ENCODE peak calls at places on chromosomes 5 and 9, in four cellular contexts. N, X, L and G are unnamed samples.

GRCh38 chr5:13985736-13986418 is 41.4 kb upstream of the DNAH5 start:
- DNase-seq in N (no peak), L (peak; percentile 42), X (peak; percentile 13), G (no peak)

GRCh38 chr9:133375116-133375723 is 640 bp downstream of the SURF4 start:
- DNase-seq in N (no peak), X (no peak), L (peak; percentile 67), G (peak; percentile 47)

GRCh38 chr5:3167473-3167872 is 416.0 kb upstream of the IRX2 start:
- DNase-seq in X (no peak), N (no peak), L (no peak), G (no peak)

GRCh38 chr9:85742630-85742928 is 825 bp upstream of the AGTPBP1 start:
- DNase-seq in L (no peak), X (no peak), N (no peak), G (no peak)

GRCh38 chr9:87545858-87546257 is 48.2 kb downstream of the DAPK1 start:
- DNase-seq in X (no peak), N (no peak), L (no peak), G (no peak)

GRCh38 chr5:20157089-20157488 is 169.1 kb upstream of the CDH18 start:
- DNase-seq in L (no peak), N (no peak), X (no peak), G (no peak)

GRCh38 chr9:1201262-1201661 is 151.1 kb downstream of the DMRT2 start:
- DNase-seq in X (no peak), N (no peak), L (no peak), G (no peak)

GRCh38 chr9:133540336-133541025 is 6.0 kb downstream of the ADAMTSL2 start:
- DNase-seq in X (no peak), N (no peak), L (no peak), G (peak; percentile 11)

GRCh38 chr5:181187500-181188213 is 17.3 kb downstream of the TRIM7 start:
- DNase-seq in L (peak; percentile 81), X (peak; percentile 86), N (no peak), G (no peak)

GRCh38 chr5:1231354-1231905 is 6.2 kb downstream of the SLC6A18 start:
- DNase-seq in L (no peak), X (no peak), N (no peak), G (no peak)

GRCh38 chr5:36696059-36696673 is 89.8 kb downstream of the SLC1A3 start:
- DNase-seq in N (no peak), L (peak; percentile 26), X (peak; percentile 69), G (peak; percentile 54)

GRCh38 chr5:91194861-91195460 is 188.2 kb downstream of the ARRDC3 start:
- DNase-seq in N (no peak), L (no peak), X (no peak), G (no peak)

GRCh38 chr5:54205453-54205852 is 104.9 kb downstream of the ARL15 start:
- DNase-seq in X (no peak), L (no peak), N (no peak), G (no peak)

GRCh38 chr9:137162505-137163100 is 7.2 kb downstream of the LRRC26 start:
- DNase-seq in N (no peak), X (no peak), L (no peak), G (no peak)

GRCh38 chr9:15873573-15874177 is 320.8 kb downstream of the CCDC171 start:
- DNase-seq in X (peak; percentile 24), N (no peak), L (peak; percentile 33), G (no peak)

GRCh38 chr9:27475057-27475456 is 49.0 kb upstream of the IFNK start:
- DNase-seq in N (no peak), X (no peak), L (no peak), G (no peak)

GRCh38 chr5:138349842-138350635 is 2.4 kb upstream of the KDM3B start:
- DNase-seq in N (no peak), X (no peak), L (no peak), G (no peak)

GRCh38 chr9:132169672-132170392 is 8.0 kb downstream of the NTNG2 start:
- DNase-seq in L (peak; percentile 26), X (peak; percentile 29), N (no peak), G (peak; percentile 70)

GRCh38 chr5:177439518-177440053 is 7.0 kb upstream of the PRR7 start:
- DNase-seq in N (no peak), X (no peak), L (no peak), G (no peak)

GRCh38 chr9:23851024-23851629 is 25.1 kb upstream of the ELAVL2 start:
- DNase-seq in N (peak; percentile 31), L (no peak), X (no peak), G (no peak)

GRCh38 chr9:23849379-23849778 is 23.3 kb upstream of the ELAVL2 start:
- DNase-seq in L (no peak), X (no peak), N (no peak), G (no peak)

GRCh38 chr9:23855885-23856284 is 29.8 kb upstream of the ELAVL2 start:
- DNase-seq in N (no peak), X (no peak), L (no peak), G (no peak)

GRCh38 chr9:23850242-23851023 is 24.4 kb upstream of the ELAVL2 start:
- DNase-seq in L (no peak), N (no peak), X (no peak), G (peak; percentile 47)
- TF ChIP-seq JUND in L (no peak), N (peak; percentile 55), X (no peak), G (no peak)

GRCh38 chr9:130479587-130479986 is 34.8 kb downstream of the ASS1 start:
- DNase-seq in N (no peak), L (no peak), X (no peak), G (no peak)

GRCh38 chr9:130477564-130477963 is 32.8 kb downstream of the ASS1 start:
- DNase-seq in X (no peak), L (no peak), N (no peak), G (no peak)

GRCh38 chr9:130478152-130478551 is 33.4 kb downstream of the ASS1 start:
- DNase-seq in N (no peak), L (no peak), X (no peak), G (no peak)

GRCh38 chr9:130480673-130481072 is 35.9 kb downstream of the ASS1 start:
- DNase-seq in L (no peak), N (peak; percentile 19), X (no peak), G (no peak)

GRCh38 chr9:130478731-130479575 is 34.2 kb downstream of the ASS1 start:
- DNase-seq in X (no peak), N (no peak), L (no peak), G (no peak)
- TF ChIP-seq JUND in X (no peak), N (no peak), L (no peak), G (no peak)

GRCh38 chr9:18189876-18190670 is 283.9 kb upstream of the ADAMTSL1 start:
- DNase-seq in N (no peak), L (no peak), X (no peak), G (no peak)
- TF ChIP-seq JUND in N (no peak), L (no peak), X (no peak), G (no peak)

DNA sequence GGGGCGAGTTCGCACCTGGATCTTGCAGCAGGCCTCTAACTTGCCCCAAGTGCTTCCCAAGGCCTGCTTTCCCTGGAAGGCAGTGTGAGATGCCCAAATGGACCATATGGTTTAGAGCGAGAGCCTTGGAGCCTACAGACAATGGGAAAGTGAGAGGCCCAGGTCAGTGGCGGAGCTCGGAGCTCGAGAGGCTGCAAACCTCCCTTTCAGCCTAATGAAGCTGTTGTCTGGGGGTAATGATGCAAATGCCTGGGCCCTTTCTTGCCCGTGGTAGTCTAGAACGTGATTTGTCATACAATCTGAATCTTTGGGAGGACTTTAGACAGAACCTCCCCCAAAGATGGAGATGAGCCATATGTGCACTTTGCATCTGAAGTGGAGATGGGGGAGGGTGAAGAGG is 10.2 kb upstream of the NEUROG1 start:
- DNase-seq in L (no peak), X (no peak), N (no peak), G (no peak)
- TF ChIP-seq JUND in L (no peak), X (no peak), N (no peak), G (no peak)

DNA sequence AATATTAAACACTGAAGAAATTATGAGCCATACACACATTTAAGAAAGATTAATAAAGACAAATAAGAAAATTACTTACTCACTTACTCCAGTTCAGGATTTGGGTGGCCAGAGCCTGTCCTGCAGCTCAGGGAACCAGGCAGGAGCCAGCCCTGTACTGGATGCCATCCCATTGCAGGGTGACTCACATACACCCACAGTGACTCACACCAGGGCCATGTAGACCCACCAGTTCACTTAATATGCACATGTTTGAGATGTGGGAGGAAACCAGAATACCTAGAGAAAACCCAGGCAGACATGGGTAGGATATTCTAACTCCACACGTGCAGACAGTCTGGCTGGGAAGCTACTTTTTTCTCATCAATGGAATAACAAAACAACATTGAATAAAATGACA is 49.6 kb upstream of the ADRB2 start:
- DNase-seq in X (peak; percentile 61), L (no peak), N (no peak), G (no peak)
- TF ChIP-seq JUND in X (peak; percentile 90), L (no peak), N (no peak), G (no peak)

DNA sequence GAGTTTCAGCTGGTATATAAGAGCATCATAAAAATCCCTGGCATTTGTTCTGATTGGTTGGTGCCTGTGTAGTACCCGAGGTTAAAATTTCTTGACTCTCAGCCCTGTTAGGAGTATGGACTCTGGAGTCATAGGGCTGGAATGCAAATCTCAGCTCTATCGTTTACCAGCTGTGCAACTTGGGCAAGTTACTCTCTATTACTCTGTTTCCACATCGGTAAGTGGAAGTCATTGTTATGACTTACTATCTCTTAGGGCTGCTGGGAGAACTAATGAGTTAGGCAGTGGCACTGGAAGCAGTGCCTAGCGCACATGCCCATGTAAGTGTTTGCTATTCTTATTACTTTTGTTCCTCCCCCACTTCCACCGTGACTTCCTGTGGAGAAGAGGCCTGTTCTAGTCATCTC is 141.6 kb downstream of the BOD1 start:
- DNase-seq in N (no peak), L (no peak), X (no peak), G (peak; percentile 71)
- TF ChIP-seq JUND in N (no peak), L (no peak), X (no peak), G (no peak)

GRCh38 chr9:108108290-108108689 is 618.7 kb upstream of the KLF4 start:
- DNase-seq in L (no peak), X (no peak), N (no peak), G (no peak)

GRCh38 chr9:108105885-108106284 is 616.3 kb upstream of the KLF4 start:
- DNase-seq in N (no peak), X (no peak), L (no peak), G (no peak)

GRCh38 chr9:108104991-108105390 is 615.4 kb upstream of the KLF4 start:
- DNase-seq in L (no peak), X (no peak), N (no peak), G (no peak)

GRCh38 chr9:108109927-108110326 is 620.4 kb upstream of the KLF4 start:
- DNase-seq in L (no peak), X (no peak), N (no peak), G (no peak)

GRCh38 chr9:108108802-108109448 is 619.4 kb upstream of the KLF4 start:
- DNase-seq in X (no peak), L (peak; percentile 52), N (no peak), G (no peak)
- TF ChIP-seq JUND in X (no peak), L (no peak), N (no peak), G (no peak)